ENCODE peak calls at places on chromosome 6, in nine cellular contexts. Z, G, V, E, R, D, A, Q and O are unnamed samples.

GRCh38 chr6:92587521-92587920 is 831.8 kb downstream of the EPHA7 start:
- DNase-seq in Q (no peak), V (no peak), E (no peak), Z (no peak), D (no peak), A (no peak), R (no peak), G (no peak), O (no peak)

GRCh38 chr6:34656378-34657036 is 40.1 kb downstream of the ILRUN start:
- DNase-seq in Z (no peak), G (peak; percentile 68), Q (no peak), E (peak; percentile 26), D (peak; percentile 97), R (peak; percentile 23), A (peak; percentile 18), V (no peak), O (peak; percentile 49)

GRCh38 chr6:47780510-47781356 is 1.1 kb upstream of the OPN5 start:
- DNase-seq in V (peak; percentile 10), D (peak; percentile 73), E (peak; percentile 30), Z (peak; percentile 67), G (peak; percentile 67), A (peak; percentile 74), R (peak; percentile 7), Q (peak; percentile 72), O (peak; percentile 70)

GRCh38 chr6:53359088-53359842 is 10.5 kb upstream of the ELOVL5 start:
- DNase-seq in Z (peak; percentile 96), V (peak; percentile 87), E (peak; percentile 92), R (peak; percentile 88), A (peak; percentile 92), G (peak; percentile 88), Q (peak; percentile 71), D (peak; percentile 99), O (peak; percentile 95)

GRCh38 chr6:158666637-158667359 is 16.9 kb downstream of the SYTL3 start:
- DNase-seq in R (no peak), V (no peak), Q (peak; percentile 98), Z (no peak), E (peak; percentile 38), A (peak; percentile 77), D (peak; percentile 80), G (peak; percentile 95), O (peak; percentile 100)

GRCh38 chr6:3315068-3315467 is 56.3 kb downstream of the PSMG4 start:
- DNase-seq in E (no peak), V (no peak), D (no peak), G (no peak), A (no peak), Q (no peak), Z (no peak), R (no peak), O (no peak)

GRCh38 chr6:12290490-12290820 is 294 bp downstream of the EDN1 start:
- DNase-seq in A (no peak), R (no peak), Q (no peak), G (no peak), E (no peak), Z (no peak), D (peak; percentile 20), V (no peak), O (no peak)

GRCh38 chr6:7561153-7561964 is 19.9 kb downstream of the DSP start:
- DNase-seq in D (peak; percentile 76), A (no peak), R (no peak), Z (peak; percentile 50), V (no peak), E (no peak), Q (no peak), G (no peak), O (no peak)

GRCh38 chr6:163883946-163884345 is 469.4 kb downstream of the QKI start:
- DNase-seq in R (no peak), D (no peak), V (no peak), G (no peak), Z (no peak), Q (peak; percentile 6), E (no peak), A (no peak), O (no peak)

GRCh38 chr6:7513534-7513933 is 27.9 kb upstream of the DSP start:
- DNase-seq in Z (no peak), E (no peak), D (peak; percentile 50), A (no peak), Q (no peak), V (no peak), R (no peak), G (no peak), O (no peak)

GRCh38 chr6:170276369-170277057 is 14.4 kb downstream of the DLL1 start:
- DNase-seq in Q (no peak), R (no peak), A (no peak), Z (no peak), D (no peak), V (no peak), E (peak; percentile 61), G (no peak), O (no peak)